ENCODE peak calls at places on chromosomes 7 and 10, in seven cellular contexts. I is cardiac muscle cell, P is prostate gland, C is GM23248, T is HCT116, U is IMR-90, S is colonic mucosa. N is an unnamed sample.

GRCh38 chr7:149559711-149560110 is 62.1 kb upstream of the ZNF746 start:
- DNase-seq in I (peak; percentile 57), U (peak; percentile 51), C (peak; percentile 75), S (no peak), T (no peak), P (no peak), N (no peak)

GRCh38 chr7:36119005-36119711 is 33.9 kb upstream of the EEPD1 start:
- DNase-seq in S (peak; percentile 69), U (peak; percentile 98), T (no peak), C (peak; percentile 96), P (peak; percentile 58), I (peak; percentile 98), N (no peak)

GRCh38 chr7:84100866-84101265 is 93.7 kb downstream of the SEMA3A start:
- DNase-seq in T (peak; percentile 21), S (no peak), U (peak; percentile 69), I (peak; percentile 44), P (no peak), C (peak; percentile 63), N (no peak)

GRCh38 chr10:76190871-76191270 is 759.4 kb downstream of the LRMDA start:
- DNase-seq in C (no peak), P (no peak), U (no peak), T (no peak), I (no peak), S (no peak), N (no peak)

GRCh38 chr10:15088428-15089261 is at the start of gene ACBD7:
- DNase-seq in T (peak; percentile 52), P (peak; percentile 67), S (peak; percentile 71), U (peak; percentile 61), I (peak; percentile 86), C (peak; percentile 91), N (peak; percentile 91)

GRCh38 chr10:122252805-122253204 is 18.3 kb upstream of the BTBD16 start:
- DNase-seq in S (no peak), I (no peak), U (no peak), C (no peak), T (no peak), P (no peak), N (no peak)

GRCh38 chr10:84302223-84302622 is 26.2 kb upstream of the CCSER2 start:
- DNase-seq in P (no peak), T (no peak), C (no peak), S (no peak), I (no peak), U (no peak), N (no peak)

GRCh38 chr10:28875535-28876208 is 198.4 kb downstream of the BAMBI start:
- DNase-seq in C (no peak), T (no peak), P (no peak), U (peak; percentile 73), I (peak; percentile 76), S (no peak), N (no peak)

GRCh38 chr10:132465889-132466519 is 69.0 kb downstream of the PWWP2B start:
- DNase-seq in I (no peak), U (no peak), C (no peak), P (no peak), S (no peak), T (no peak), N (peak; percentile 56)

GRCh38 chr10:12511651-12512050 is 162.3 kb downstream of the CAMK1D start:
- DNase-seq in T (no peak), C (no peak), I (no peak), P (no peak), S (no peak), U (no peak), N (no peak)

GRCh38 chr10:34801066-34801738 is 13.9 kb downstream of the PARD3 start:
- DNase-seq in U (no peak), S (no peak), C (no peak), I (peak; percentile 35), T (no peak), P (no peak), N (peak; percentile 47)

GRCh38 chr7:92731327-92732063 is 104.9 kb downstream of the CDK6 start:
- DNase-seq in I (peak; percentile 43), U (peak; percentile 45), P (no peak), S (no peak), C (peak; percentile 52), T (no peak), N (no peak)

GRCh38 chr10:125038637-125039036 is 96.7 kb downstream of the ZRANB1 start:
- DNase-seq in U (no peak), P (peak; percentile 46), I (no peak), C (no peak), T (peak; percentile 74), S (peak; percentile 75), N (peak; percentile 52)

GRCh38 chr7:74364061-74364460 is 74.9 kb downstream of the CLIP2 start:
- DNase-seq in U (no peak), P (no peak), C (peak; percentile 17), I (no peak), S (no peak), T (no peak), N (no peak)

GRCh38 chr10:24463683-24464426 is 254.9 kb downstream of the KIAA1217 start:
- DNase-seq in S (peak; percentile 63), U (peak; percentile 98), C (peak; percentile 89), P (peak; percentile 61), T (no peak), I (peak; percentile 73), N (no peak)

GRCh38 chr7:82455295-82455694 is 11.7 kb upstream of the CACNA2D1 start:
- DNase-seq in P (no peak), I (no peak), S (no peak), C (no peak), U (no peak), T (no peak), N (no peak)

GRCh38 chr7:101121996-101122932 is 4.6 kb upstream of the SERPINE1 start:
- DNase-seq in P (no peak), I (peak; percentile 99), C (peak; percentile 98), T (peak; percentile 63), U (peak; percentile 99), S (peak; percentile 39), N (peak; percentile 87)

GRCh38 chr7:101123703-101124068 is 3.2 kb upstream of the SERPINE1 start:
- DNase-seq in I (no peak), C (no peak), S (no peak), T (no peak), P (no peak), U (no peak), N (no peak)

GRCh38 chr7:101125989-101126650 is 784 bp upstream of the SERPINE1 start:
- DNase-seq in S (peak; percentile 53), C (peak; percentile 84), T (no peak), I (peak; percentile 90), P (no peak), U (peak; percentile 75), N (peak; percentile 89)

GRCh38 chr7:101122933-101123702 is 3.8 kb upstream of the SERPINE1 start:
- DNase-seq in I (no peak), T (no peak), P (no peak), C (no peak), U (no peak), S (no peak), N (no peak)

DNA sequence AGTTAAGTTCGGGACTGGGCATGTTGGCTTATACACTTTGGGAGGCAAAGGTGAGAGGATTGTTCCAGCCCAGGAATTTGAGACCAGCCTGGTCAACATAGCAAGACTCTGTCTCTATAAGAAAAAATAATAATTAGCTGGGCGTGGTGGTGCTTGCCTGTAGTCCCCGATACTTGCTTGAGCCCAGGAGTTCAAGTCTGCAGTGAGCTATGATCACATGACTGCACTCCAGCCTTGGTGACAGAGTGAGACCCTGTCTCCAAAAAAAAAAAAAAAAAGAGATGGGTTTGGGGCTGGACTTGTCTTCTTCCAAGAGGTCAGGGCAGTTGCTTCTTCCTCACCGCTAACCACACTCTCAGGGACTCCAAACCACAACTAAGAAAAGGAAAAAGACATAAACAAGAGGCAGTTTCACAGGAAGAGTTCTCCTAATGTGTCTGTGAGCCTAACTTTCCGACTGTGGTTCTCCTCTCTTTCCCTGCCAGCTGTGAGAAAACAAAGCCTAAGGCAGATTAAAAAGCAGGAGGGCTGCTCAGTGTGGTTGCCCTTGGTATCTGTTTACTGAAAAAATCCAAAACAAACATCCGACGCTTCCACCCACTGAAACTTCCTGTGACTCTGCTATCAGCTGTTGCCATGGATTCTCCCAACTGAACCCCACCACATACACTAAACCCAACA is 2.4 kb upstream of the SERPINE1 start:
- DNase-seq in T (no peak), U (peak; percentile 88), C (peak; percentile 94), P (no peak), S (no peak), I (peak; percentile 91), N (no peak)
- H3K4me1 ChIP-seq in T (peaks cover 59% of the 10 kb centered on the region), U (peaks cover 27% of the 10 kb centered on the region), C (peaks cover 51% of the 10 kb centered on the region), P (no peaks in the 10 kb centered on the region), S (peaks cover 4% of the 10 kb centered on the region), I (peaks cover 33% of the 10 kb centered on the region), N (peaks cover 6% of the 10 kb centered on the region)

GRCh38 chr7:20793686-20794394 is 7.2 kb upstream of the SP8 start:
- DNase-seq in U (no peak), T (no peak), S (no peak), I (no peak), P (no peak), C (no peak), N (no peak)
- H3K4me3 ChIP-seq in U (no peak overlapping the region), T (no peak overlapping the region), S (no peak overlapping the region), I (no peak overlapping the region), P (peak overlapping the region; percentile 8), C (no peak overlapping the region), N (no peak overlapping the region)

GRCh38 chr10:816958-817357 is 114.5 kb downstream of the LARP4B start:
- DNase-seq in T (no peak), I (no peak), U (no peak), S (no peak), P (no peak), C (no peak), N (no peak)

GRCh38 chr10:817371-817770 is 114.1 kb downstream of the LARP4B start:
- DNase-seq in S (no peak), P (no peak), I (no peak), T (no peak), U (no peak), C (no peak), N (no peak)

GRCh38 chr10:819326-819725 is 112.2 kb downstream of the LARP4B start:
- DNase-seq in U (peak; percentile 55), T (peak; percentile 22), I (peak; percentile 47), C (peak; percentile 75), P (no peak), S (no peak), N (no peak)

GRCh38 chr10:818526-819220 is 112.8 kb downstream of the LARP4B start:
- DNase-seq in P (no peak), S (no peak), C (no peak), T (no peak), U (no peak), I (no peak), N (no peak)

GRCh38 chr10:818010-818409 is 113.5 kb downstream of the LARP4B start:
- DNase-seq in S (no peak), U (no peak), C (peak; percentile 39), T (no peak), I (no peak), P (no peak), N (no peak)
- H3K27ac ChIP-seq in S (no peak overlapping the region), U (no peak overlapping the region), C (no peak overlapping the region), T (no peak overlapping the region), I (no peak overlapping the region), P (peak overlapping the region; percentile 25), N (no peak overlapping the region)

DNA sequence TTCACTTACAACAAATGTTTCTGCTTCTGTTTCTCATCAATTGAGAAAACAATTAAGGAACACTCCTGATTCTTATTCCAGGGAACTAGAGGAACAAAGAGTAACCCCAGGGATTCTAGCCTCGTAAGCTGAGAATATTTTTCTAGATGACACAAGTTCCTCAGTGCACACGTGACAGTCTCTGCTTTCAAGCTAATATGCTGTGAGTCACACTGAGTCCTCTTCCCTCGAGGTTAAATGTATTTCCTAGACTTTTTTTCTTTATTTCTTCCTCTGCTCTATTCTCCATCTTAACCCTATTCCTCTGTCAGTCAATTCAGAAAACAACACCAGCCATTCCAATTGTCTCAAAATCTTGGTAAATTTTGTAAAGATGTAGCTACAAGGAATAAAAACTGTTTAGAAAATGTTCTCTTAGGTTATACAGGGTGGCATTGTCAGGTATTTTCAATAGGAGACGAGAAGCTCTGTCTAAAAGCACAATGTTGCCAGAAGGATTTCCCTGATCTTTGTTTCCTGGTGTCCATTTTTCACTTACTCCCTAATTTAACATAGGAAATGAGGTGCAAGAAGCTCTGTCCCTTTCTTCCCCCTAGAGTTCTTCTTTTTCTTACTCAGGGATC is 5.8 kb upstream of the C1GALT1 start:
- DNase-seq in I (peak; percentile 78), C (peak; percentile 98), T (peak; percentile 76), P (no peak), U (peak; percentile 91), S (no peak), N (no peak)
- H3K4me1 ChIP-seq in I (no peaks in the 10 kb centered on the region), C (peaks cover 38% of the 10 kb centered on the region), T (peaks cover 35% of the 10 kb centered on the region), P (no peaks in the 10 kb centered on the region), U (peaks cover 3% of the 10 kb centered on the region), S (no peaks in the 10 kb centered on the region), N (peaks cover 3% of the 10 kb centered on the region)

N was measured in right cardiac atrium.